ENCODE peak calls at places on chromosome 16, in seven cellular contexts. Q is PC-3; J is COR-L47; N is activated CD4-positive, alpha-beta T cell treated with anti-CD3 and anti-CD28 coated beads, Interleukin-2, amount 10 ng/mL, durations not matched to agents 7 days and 5 days; T is stimulated activated CD4-positive, alpha-beta T cell treated with anti-CD3 and anti-CD28 coated beads, TNF-alpha, amount 100 ng/mL, for 48 hours; L is fibroblast of gingiva; A is HFFc6. H is an unnamed sample.

GRCh38 chr16:31513126-31513525 is 4.9 kb upstream of the RUSF1 start:
- DNase-seq in Q (peak), J (no peak), N (no peak), T (no peak), L (peak), A (peak), H (no peak)

GRCh38 chr16:47884131-47884725 is 271.6 kb downstream of the ABCC12 start:
- DNase-seq in Q (no peak), J (no peak), N (no peak), T (no peak), L (no peak), A (no peak), H (no peak)

GRCh38 chr16:22001591-22001990 is 675 bp upstream of the PDZD9 start:
- DNase-seq in Q (peak), J (no peak), N (no peak), T (no peak), L (peak), A (peak), H (no peak)

GRCh38 chr16:85570735-85571562 is 42.2 kb upstream of the GSE1 start:
- DNase-seq in Q (peak), J (no peak), N (peak), T (no peak), L (no peak), A (no peak), H (no peak)

GRCh38 chr16:84826558-84826941 is 6.8 kb downstream of the CRISPLD2 start:
- DNase-seq in Q (no peak), J (no peak), N (no peak), T (no peak), L (peak), A (peak), H (no peak)

GRCh38 chr16:58031016-58031800 is 5.7 kb downstream of the MMP15 start:
- DNase-seq in Q (no peak), J (no peak), N (no peak), T (no peak), L (no peak), A (no peak), H (no peak)

GRCh38 chr16:1979271-1980025 is 1.8 kb downstream of the NOXO1 start:
- DNase-seq in Q (peak), J (peak), N (no peak), T (no peak), L (no peak), A (no peak), H (no peak)

GRCh38 chr16:54194008-54194731 is 92.4 kb downstream of the IRX3 start:
- DNase-seq in Q (no peak), J (no peak), N (no peak), T (no peak), L (peak), A (no peak), H (peak)

GRCh38 chr16:11310997-11311561 is 29.9 kb upstream of the PRM1 start:
- DNase-seq in Q (no peak), J (no peak), N (peak), T (no peak), L (no peak), A (no peak), H (no peak)

GRCh38 chr16:81610144-81610842 is 165.7 kb downstream of the CMIP start:
- DNase-seq in Q (peak), J (no peak), N (no peak), T (no peak), L (peak), A (peak), H (peak)

H was measured in Ammon's horn.